ENCODE peak calls at places on chromosomes 16 and 17, in eight cellular contexts. One of them, this sample, is unnamed.
A peak's percentile ranks its signal among the peaks of the same experiment; 100 is the strongest.

GRCh38 chr17:75878174-75878998 is at the start of gene TRIM47:
- DNase-seq in tibial artery: peak; percentile 90
- DNase-seq in astrocyte of the spinal cord: peak; percentile 56
- DNase-seq in sigmoid colon: peak; percentile 91
- DNase-seq in lung: peak; percentile 68
- DNase-seq in AG09319: no peak
- DNase-seq in GM13977: no peak
- DNase-seq in AG10803: peak; percentile 37
- DNase-seq in this sample: peak; percentile 46

GRCh38 chr17:31481783-31482081 is 90.3 kb downstream of the RAB11FIP4 start:
- DNase-seq in tibial artery: no peak
- DNase-seq in astrocyte of the spinal cord: no peak
- DNase-seq in sigmoid colon: no peak
- DNase-seq in lung: no peak
- DNase-seq in AG09319: no peak
- DNase-seq in GM13977: no peak
- DNase-seq in AG10803: no peak
- DNase-seq in this sample: no peak

GRCh38 chr17:80795737-80796136 is 195.9 kb upstream of the CHMP6 start:
- DNase-seq in tibial artery: peak; percentile 54
- DNase-seq in astrocyte of the spinal cord: no peak
- DNase-seq in sigmoid colon: peak; percentile 70
- DNase-seq in lung: peak; percentile 45
- DNase-seq in AG09319: no peak
- DNase-seq in GM13977: no peak
- DNase-seq in AG10803: no peak
- DNase-seq in this sample: no peak

GRCh38 chr17:29158515-29159275 is 21.5 kb downstream of the MYO18A start:
- DNase-seq in tibial artery: no peak
- DNase-seq in astrocyte of the spinal cord: peak; percentile 78
- DNase-seq in sigmoid colon: no peak
- DNase-seq in lung: no peak
- DNase-seq in AG09319: peak; percentile 59
- DNase-seq in GM13977: no peak
- DNase-seq in AG10803: peak; percentile 77
- DNase-seq in this sample: no peak

GRCh38 chr16:64276646-64277045 is 845.2 kb downstream of the CDH11 start:
- DNase-seq in tibial artery: no peak
- DNase-seq in astrocyte of the spinal cord: no peak
- DNase-seq in sigmoid colon: no peak
- DNase-seq in lung: no peak
- DNase-seq in AG09319: peak; percentile 16
- DNase-seq in GM13977: no peak
- DNase-seq in AG10803: peak; percentile 9
- DNase-seq in this sample: no peak

GRCh38 chr16:30901201-30902069 is 5.0 kb downstream of the CTF1 start:
- DNase-seq in tibial artery: no peak
- DNase-seq in astrocyte of the spinal cord: no peak
- DNase-seq in sigmoid colon: no peak
- DNase-seq in lung: no peak
- DNase-seq in AG09319: no peak
- DNase-seq in GM13977: peak; percentile 17
- DNase-seq in AG10803: no peak
- DNase-seq in this sample: peak; percentile 11

GRCh38 chr17:17186051-17186450 is 20.1 kb downstream of the PLD6 start:
- DNase-seq in tibial artery: no peak
- DNase-seq in astrocyte of the spinal cord: no peak
- DNase-seq in sigmoid colon: no peak
- DNase-seq in lung: peak; percentile 41
- DNase-seq in AG09319: no peak
- DNase-seq in GM13977: peak; percentile 76
- DNase-seq in AG10803: no peak
- DNase-seq in this sample: no peak

GRCh38 chr17:2123467-2124251 is 68.8 kb downstream of the HIC1 start:
- DNase-seq in tibial artery: no peak
- DNase-seq in astrocyte of the spinal cord: peak; percentile 40
- DNase-seq in sigmoid colon: no peak
- DNase-seq in lung: no peak
- DNase-seq in AG09319: no peak
- DNase-seq in GM13977: peak; percentile 31
- DNase-seq in AG10803: peak; percentile 41
- DNase-seq in this sample: peak; percentile 33

GRCh38 chr17:2266045-2266864 is 37.3 kb downstream of the SMG6 start:
- DNase-seq in tibial artery: no peak
- DNase-seq in astrocyte of the spinal cord: no peak
- DNase-seq in sigmoid colon: no peak
- DNase-seq in lung: peak; percentile 31
- DNase-seq in AG09319: no peak
- DNase-seq in GM13977: peak; percentile 61
- DNase-seq in AG10803: no peak
- DNase-seq in this sample: no peak

GRCh38 chr16:3152022-3152272 is 17.1 kb downstream of the ZNF213 start:
- DNase-seq in tibial artery: no peak
- DNase-seq in astrocyte of the spinal cord: no peak
- DNase-seq in sigmoid colon: no peak
- DNase-seq in lung: no peak
- DNase-seq in AG09319: no peak
- DNase-seq in GM13977: no peak
- DNase-seq in AG10803: no peak
- DNase-seq in this sample: no peak

GRCh38 chr17:41919165-41919817 is 540 bp upstream of the ACLY start:
- DNase-seq in tibial artery: peak; percentile 90
- DNase-seq in astrocyte of the spinal cord: no peak
- DNase-seq in sigmoid colon: no peak
- DNase-seq in lung: no peak
- DNase-seq in AG09319: no peak
- DNase-seq in GM13977: no peak
- DNase-seq in AG10803: no peak
- DNase-seq in this sample: peak; percentile 80

DNA sequence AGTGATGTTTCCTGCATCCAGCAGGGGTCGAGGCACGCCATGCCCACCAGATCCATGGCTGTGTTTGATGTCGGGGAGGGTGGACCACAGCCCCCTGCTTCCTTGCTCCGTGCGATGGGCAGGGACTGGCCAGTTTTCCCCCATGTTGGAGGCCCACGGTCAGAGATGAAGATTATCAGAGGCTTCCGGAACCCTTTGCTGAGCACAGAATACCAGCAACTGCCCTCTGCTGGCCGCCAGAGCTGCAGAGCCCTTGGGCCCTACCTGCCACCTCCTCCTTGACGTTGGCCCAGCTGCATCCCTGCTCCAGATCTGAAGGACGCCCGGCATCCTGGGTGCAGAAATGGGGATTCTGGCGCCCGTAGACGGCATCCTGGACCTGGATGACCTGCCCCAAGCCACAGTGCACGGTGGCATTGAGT is 23.7 kb upstream of the BCO1 start:
- DNase-seq in tibial artery: no peak
- DNase-seq in astrocyte of the spinal cord: no peak
- DNase-seq in sigmoid colon: no peak
- DNase-seq in lung: no peak
- DNase-seq in AG09319: no peak
- DNase-seq in GM13977: no peak
- DNase-seq in AG10803: peak; percentile 33
- DNase-seq in this sample: no peak
- TF ChIP-seq CTCF in tibial artery: no peak
- TF ChIP-seq CTCF in astrocyte of the spinal cord: peak; percentile 45
- TF ChIP-seq CTCF in sigmoid colon: no peak
- TF ChIP-seq CTCF in lung: no peak
- TF ChIP-seq CTCF in AG09319: peak; percentile 41
- TF ChIP-seq CTCF in GM13977: peak; percentile 34
- TF ChIP-seq CTCF in AG10803: peak; percentile 55
- TF ChIP-seq CTCF in this sample: peak; percentile 33

GRCh38 chr16:67279296-67280089 is at the start of gene PLEKHG4:
- DNase-seq in tibial artery: peak; percentile 76
- DNase-seq in astrocyte of the spinal cord: peak; percentile 71
- DNase-seq in sigmoid colon: peak; percentile 83
- DNase-seq in lung: peak; percentile 76
- DNase-seq in AG09319: peak; percentile 40
- DNase-seq in GM13977: peak; percentile 98
- DNase-seq in AG10803: peak; percentile 71
- DNase-seq in this sample: peak; percentile 74

GRCh38 chr16:67278773-67279295 is 498 bp upstream of the PLEKHG4 start:
- DNase-seq in tibial artery: no peak
- DNase-seq in astrocyte of the spinal cord: no peak
- DNase-seq in sigmoid colon: no peak
- DNase-seq in lung: no peak
- DNase-seq in AG09319: no peak
- DNase-seq in GM13977: peak; percentile 83
- DNase-seq in AG10803: no peak
- DNase-seq in this sample: peak; percentile 25

GRCh38 chr16:67281536-67282446 is 2.5 kb downstream of the PLEKHG4 start:
- DNase-seq in tibial artery: no peak
- DNase-seq in astrocyte of the spinal cord: no peak
- DNase-seq in sigmoid colon: no peak
- DNase-seq in lung: no peak
- DNase-seq in AG09319: no peak
- DNase-seq in GM13977: no peak
- DNase-seq in AG10803: no peak
- DNase-seq in this sample: no peak

GRCh38 chr16:67282447-67282805 is 3.1 kb downstream of the PLEKHG4 start:
- DNase-seq in tibial artery: no peak
- DNase-seq in astrocyte of the spinal cord: no peak
- DNase-seq in sigmoid colon: no peak
- DNase-seq in lung: no peak
- DNase-seq in AG09319: no peak
- DNase-seq in GM13977: no peak
- DNase-seq in AG10803: no peak
- DNase-seq in this sample: no peak

DNA sequence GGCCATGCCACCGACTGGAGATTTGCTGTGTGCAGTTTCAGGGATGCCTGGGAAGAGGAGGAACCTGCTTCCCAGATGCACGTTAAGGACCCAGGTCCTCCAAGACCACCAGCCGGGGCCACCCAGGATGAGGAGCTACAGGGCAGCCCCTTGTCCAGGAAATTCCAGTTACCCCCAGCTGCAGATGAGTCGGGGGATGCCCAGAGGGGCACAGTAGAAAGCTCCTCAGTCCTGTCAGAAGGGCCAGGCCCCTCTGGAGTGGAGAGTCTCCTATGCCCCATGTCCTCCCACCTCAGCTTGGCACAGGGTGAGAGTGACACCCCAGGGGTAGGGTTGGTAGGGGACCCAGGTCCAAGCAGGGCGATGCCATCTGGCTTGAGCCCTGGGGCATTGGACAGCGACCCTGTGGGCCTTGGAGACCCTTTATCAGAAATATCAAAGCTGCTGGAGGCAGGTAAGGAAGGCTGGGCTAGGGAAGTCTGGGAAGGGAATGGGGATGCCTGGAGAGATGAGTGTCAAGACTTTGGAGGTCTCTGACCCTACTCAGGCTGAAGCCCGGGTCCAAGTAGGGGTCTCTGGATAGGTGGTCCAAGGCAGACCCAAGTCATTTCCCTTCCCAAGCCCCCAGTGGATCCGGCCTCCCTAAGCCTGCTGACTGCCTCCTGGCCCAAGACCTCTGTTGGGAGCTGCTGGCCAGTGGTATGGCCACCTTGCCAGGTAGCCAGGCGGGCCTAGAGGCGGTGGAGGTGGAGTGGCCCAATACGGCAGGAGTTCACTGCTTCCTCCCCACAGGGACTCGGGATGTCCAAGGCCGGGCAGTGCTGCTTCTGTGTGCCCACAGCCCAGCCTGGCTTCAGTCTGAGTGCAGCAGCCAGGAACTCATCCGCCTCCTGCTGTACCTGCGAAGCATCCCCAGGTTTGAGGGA is 1.0 kb downstream of the PLEKHG4 start:
- DNase-seq in tibial artery: no peak
- DNase-seq in astrocyte of the spinal cord: no peak
- DNase-seq in sigmoid colon: no peak
- DNase-seq in lung: no peak
- DNase-seq in AG09319: no peak
- DNase-seq in GM13977: no peak
- DNase-seq in AG10803: no peak
- DNase-seq in this sample: no peak
- TF ChIP-seq CTCF in tibial artery: no peak
- TF ChIP-seq CTCF in astrocyte of the spinal cord: no peak
- TF ChIP-seq CTCF in sigmoid colon: no peak
- TF ChIP-seq CTCF in lung: no peak
- TF ChIP-seq CTCF in AG09319: no peak
- TF ChIP-seq CTCF in GM13977: no peak
- TF ChIP-seq CTCF in AG10803: no peak
- TF ChIP-seq CTCF in this sample: no peak

GRCh38 chr16:9251026-9251425 is 159.6 kb downstream of the HAPSTR1 start:
- DNase-seq in tibial artery: no peak
- DNase-seq in astrocyte of the spinal cord: no peak
- DNase-seq in sigmoid colon: no peak
- DNase-seq in lung: no peak
- DNase-seq in AG09319: no peak
- DNase-seq in GM13977: no peak
- DNase-seq in AG10803: no peak
- DNase-seq in this sample: no peak

GRCh38 chr16:9248162-9248561 is 156.7 kb downstream of the HAPSTR1 start:
- DNase-seq in tibial artery: no peak
- DNase-seq in astrocyte of the spinal cord: no peak
- DNase-seq in sigmoid colon: no peak
- DNase-seq in lung: no peak
- DNase-seq in AG09319: no peak
- DNase-seq in GM13977: no peak
- DNase-seq in AG10803: no peak
- DNase-seq in this sample: no peak
- TF ChIP-seq CTCF in tibial artery: no peak
- TF ChIP-seq CTCF in astrocyte of the spinal cord: no peak
- TF ChIP-seq CTCF in sigmoid colon: no peak
- TF ChIP-seq CTCF in lung: no peak
- TF ChIP-seq CTCF in AG09319: no peak
- TF ChIP-seq CTCF in GM13977: no peak
- TF ChIP-seq CTCF in AG10803: no peak
- TF ChIP-seq CTCF in this sample: no peak

DNA sequence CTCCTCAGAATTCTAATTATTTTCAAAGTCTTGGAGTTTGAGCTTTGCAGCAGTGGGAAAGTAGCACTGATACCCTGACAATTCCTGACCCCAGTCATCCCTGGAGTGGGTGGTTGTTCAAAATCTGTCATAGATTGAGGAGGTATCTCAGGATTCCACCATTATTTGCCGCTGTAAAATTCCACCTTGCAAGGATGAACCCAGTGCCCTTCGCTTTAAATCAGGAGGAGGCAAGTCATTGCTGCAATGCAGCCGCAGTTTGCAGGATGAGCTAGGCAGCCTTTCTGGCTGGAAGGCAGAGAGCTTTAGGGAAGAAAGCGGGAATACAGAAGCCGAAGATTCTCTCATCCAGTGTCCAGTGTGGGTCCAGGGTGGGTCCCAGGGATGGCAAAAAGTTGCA is 296.9 kb downstream of the RBFOX1 start:
- DNase-seq in tibial artery: no peak
- DNase-seq in astrocyte of the spinal cord: no peak
- DNase-seq in sigmoid colon: no peak
- DNase-seq in lung: no peak
- DNase-seq in AG09319: no peak
- DNase-seq in GM13977: no peak
- DNase-seq in AG10803: no peak
- DNase-seq in this sample: no peak
- TF ChIP-seq CTCF in tibial artery: no peak
- TF ChIP-seq CTCF in astrocyte of the spinal cord: no peak
- TF ChIP-seq CTCF in sigmoid colon: no peak
- TF ChIP-seq CTCF in lung: no peak
- TF ChIP-seq CTCF in AG09319: no peak
- TF ChIP-seq CTCF in GM13977: no peak
- TF ChIP-seq CTCF in AG10803: no peak
- TF ChIP-seq CTCF in this sample: no peak

GRCh38 chr17:7239091-7240027 is at the start of gene PHF23:
- DNase-seq in tibial artery: peak; percentile 100
- DNase-seq in astrocyte of the spinal cord: peak; percentile 100
- DNase-seq in sigmoid colon: peak; percentile 100
- DNase-seq in lung: peak; percentile 100
- DNase-seq in AG09319: peak; percentile 99
- DNase-seq in GM13977: peak; percentile 99
- DNase-seq in AG10803: peak; percentile 99
- DNase-seq in this sample: peak; percentile 99
- TF ChIP-seq CTCF in tibial artery: no peak
- TF ChIP-seq CTCF in astrocyte of the spinal cord: no peak
- TF ChIP-seq CTCF in sigmoid colon: no peak
- TF ChIP-seq CTCF in lung: no peak
- TF ChIP-seq CTCF in AG09319: no peak
- TF ChIP-seq CTCF in GM13977: no peak
- TF ChIP-seq CTCF in AG10803: no peak
- TF ChIP-seq CTCF in this sample: no peak